ENCODE peak calls at places on chromosomes 12 and 14, in four cellular contexts. One of them, this sample, is unnamed.

GRCh38 chr12:54134850-54135249 is 53.9 kb downstream of the SMUG1 start:
- DNase-seq in stomach: no peak
- DNase-seq in HFF-Myc: no peak
- DNase-seq in foreskin fibroblast: no peak
- DNase-seq in this sample: no peak

GRCh38 chr14:90893028-90893427 is 76.8 kb upstream of the TTC7B start:
- DNase-seq in stomach: no peak
- DNase-seq in HFF-Myc: no peak
- DNase-seq in foreskin fibroblast: no peak
- DNase-seq in this sample: no peak

GRCh38 chr12:1339608-1340319 is 254.6 kb downstream of the FBXL14 start:
- DNase-seq in stomach: no peak
- DNase-seq in HFF-Myc: no peak
- DNase-seq in foreskin fibroblast: no peak
- DNase-seq in this sample: no peak

GRCh38 chr14:61520546-61520945 is 174.8 kb upstream of the HIF1A start:
- DNase-seq in stomach: no peak
- DNase-seq in HFF-Myc: no peak
- DNase-seq in foreskin fibroblast: no peak
- DNase-seq in this sample: no peak

GRCh38 chr12:65728913-65729793 is 95.1 kb upstream of the HMGA2 start:
- DNase-seq in stomach: no peak
- DNase-seq in HFF-Myc: no peak
- DNase-seq in foreskin fibroblast: peak; percentile 48
- DNase-seq in this sample: no peak

GRCh38 chr12:103140217-103140616 is 182.7 kb downstream of the ASCL1 start:
- DNase-seq in stomach: no peak
- DNase-seq in HFF-Myc: no peak
- DNase-seq in foreskin fibroblast: no peak
- DNase-seq in this sample: no peak

GRCh38 chr14:93104961-93105360 is 10.8 kb downstream of the ITPK1 start:
- DNase-seq in stomach: no peak
- DNase-seq in HFF-Myc: no peak
- DNase-seq in foreskin fibroblast: no peak
- DNase-seq in this sample: no peak

GRCh38 chr12:51932218-51933076 is 19.1 kb upstream of the ACVR1B start:
- DNase-seq in stomach: no peak
- DNase-seq in HFF-Myc: no peak
- DNase-seq in foreskin fibroblast: no peak
- DNase-seq in this sample: no peak

GRCh38 chr12:10272466-10272865 is 35.2 kb upstream of the KLRD1 start:
- DNase-seq in stomach: no peak
- DNase-seq in HFF-Myc: no peak
- DNase-seq in foreskin fibroblast: no peak
- DNase-seq in this sample: no peak

GRCh38 chr14:69413483-69413882 is 15.0 kb downstream of the SLC39A9 start:
- DNase-seq in stomach: no peak
- DNase-seq in HFF-Myc: no peak
- DNase-seq in foreskin fibroblast: no peak
- DNase-seq in this sample: no peak

GRCh38 chr12:124625867-124626675 is 58.7 kb upstream of the NCOR2 start:
- DNase-seq in stomach: peak; percentile 66
- DNase-seq in HFF-Myc: no peak
- DNase-seq in foreskin fibroblast: peak; percentile 91
- DNase-seq in this sample: no peak

GRCh38 chr12:105977256-105978051 is 161.3 kb downstream of the NUAK1 start:
- DNase-seq in stomach: no peak
- DNase-seq in HFF-Myc: peak; percentile 37
- DNase-seq in foreskin fibroblast: peak; percentile 79
- DNase-seq in this sample: peak; percentile 78

GRCh38 chr14:32081901-32082300 is 4.8 kb downstream of the ARHGAP5 start:
- DNase-seq in stomach: no peak
- DNase-seq in HFF-Myc: no peak
- DNase-seq in foreskin fibroblast: no peak
- DNase-seq in this sample: no peak

GRCh38 chr14:67859169-67859749 is 39.7 kb downstream of the RAD51B start:
- DNase-seq in stomach: no peak
- DNase-seq in HFF-Myc: no peak
- DNase-seq in foreskin fibroblast: peak; percentile 23
- DNase-seq in this sample: no peak

GRCh38 chr12:27899151-27899661 is 73.3 kb downstream of the PTHLH start:
- DNase-seq in stomach: no peak
- DNase-seq in HFF-Myc: no peak
- DNase-seq in foreskin fibroblast: peak; percentile 97
- DNase-seq in this sample: peak; percentile 83

GRCh38 chr12:11130999-11131398 is 3.4 kb downstream of the TAS2R30 start:
- DNase-seq in stomach: no peak
- DNase-seq in HFF-Myc: no peak
- DNase-seq in foreskin fibroblast: no peak
- DNase-seq in this sample: no peak

GRCh38 chr12:3190101-3190500 is 112.9 kb downstream of the TSPAN9 start:
- DNase-seq in stomach: no peak
- DNase-seq in HFF-Myc: no peak
- DNase-seq in foreskin fibroblast: no peak
- DNase-seq in this sample: no peak

GRCh38 chr12:64681200-64682052 is 71.1 kb downstream of the RASSF3 start:
- DNase-seq in stomach: no peak
- DNase-seq in HFF-Myc: no peak
- DNase-seq in foreskin fibroblast: no peak
- DNase-seq in this sample: no peak

GRCh38 chr12:89454080-89454848 is 70.3 kb downstream of the GALNT4 start:
- DNase-seq in stomach: no peak
- DNase-seq in HFF-Myc: no peak
- DNase-seq in foreskin fibroblast: no peak
- DNase-seq in this sample: no peak

GRCh38 chr12:130846386-130846785 is 7.3 kb upstream of the STX2 start:
- DNase-seq in stomach: no peak
- DNase-seq in HFF-Myc: peak; percentile 41
- DNase-seq in foreskin fibroblast: peak; percentile 91
- DNase-seq in this sample: peak; percentile 30

GRCh38 chr14:93173943-93174395 is 10.7 kb downstream of the MOAP1 start:
- DNase-seq in stomach: peak; percentile 14
- DNase-seq in HFF-Myc: no peak
- DNase-seq in foreskin fibroblast: peak; percentile 35
- DNase-seq in this sample: no peak

GRCh38 chr14:64294672-64295413 is 672 bp upstream of the ESR2 start:
- DNase-seq in stomach: peak; percentile 84
- DNase-seq in HFF-Myc: no peak
- DNase-seq in foreskin fibroblast: peak; percentile 67
- DNase-seq in this sample: no peak

GRCh38 chr12:89470741-89471504 is 53.7 kb downstream of the GALNT4 start:
- DNase-seq in stomach: no peak
- DNase-seq in HFF-Myc: no peak
- DNase-seq in foreskin fibroblast: peak; percentile 73
- DNase-seq in this sample: no peak

GRCh38 chr14:72619071-72619710 is 274.7 kb downstream of the DPF3 start:
- DNase-seq in stomach: no peak
- DNase-seq in HFF-Myc: no peak
- DNase-seq in foreskin fibroblast: peak; percentile 66
- DNase-seq in this sample: no peak

GRCh38 chr12:119308743-119309456 is 25.6 kb upstream of the CCDC60 start:
- DNase-seq in stomach: no peak
- DNase-seq in HFF-Myc: no peak
- DNase-seq in foreskin fibroblast: no peak
- DNase-seq in this sample: no peak

GRCh38 chr14:95993768-95994592 is 45.2 kb upstream of the C14orf132 start:
- DNase-seq in stomach: no peak
- DNase-seq in HFF-Myc: peak; percentile 27
- DNase-seq in foreskin fibroblast: peak; percentile 74
- DNase-seq in this sample: no peak

GRCh38 chr14:102819790-102820330 is 42.6 kb downstream of the TRAF3 start:
- DNase-seq in stomach: no peak
- DNase-seq in HFF-Myc: no peak
- DNase-seq in foreskin fibroblast: peak; percentile 22
- DNase-seq in this sample: no peak

DNA sequence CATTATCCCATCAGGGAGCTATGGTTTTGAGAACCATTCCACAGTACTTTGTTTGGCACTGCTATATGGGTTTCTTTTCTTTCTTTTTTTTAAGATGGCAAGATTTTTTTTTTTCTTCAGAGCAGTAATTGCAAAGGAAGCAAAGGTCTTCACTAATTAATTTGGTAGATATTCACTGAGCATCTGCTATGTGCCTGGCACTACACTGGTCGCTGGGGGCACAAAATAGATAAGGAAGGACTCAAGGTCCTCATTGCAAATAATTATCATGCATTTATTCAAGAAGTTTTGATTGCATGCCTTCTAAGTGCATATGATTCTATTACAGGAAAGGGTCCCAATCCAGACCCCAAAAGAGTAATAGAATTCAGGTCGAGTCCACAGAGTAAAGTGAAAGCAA is 10.0 kb upstream of the ATP2A2 start:
- DNase-seq in stomach: no peak
- DNase-seq in HFF-Myc: no peak
- DNase-seq in foreskin fibroblast: no peak
- DNase-seq in this sample: no peak
- H3K4me3 ChIP-seq in stomach: no peak overlapping the region
- H3K4me3 ChIP-seq in HFF-Myc: no peak overlapping the region
- H3K4me3 ChIP-seq in foreskin fibroblast: no peak overlapping the region
- H3K4me3 ChIP-seq in this sample: no peak overlapping the region

GRCh38 chr12:50057000-50057841 is at the start of gene ASIC1:
- DNase-seq in stomach: peak; percentile 65
- DNase-seq in HFF-Myc: no peak
- DNase-seq in foreskin fibroblast: peak; percentile 90
- DNase-seq in this sample: no peak
- TF ChIP-seq CTCF in stomach: no peak
- TF ChIP-seq CTCF in HFF-Myc: no peak
- TF ChIP-seq CTCF in foreskin fibroblast: no peak
- TF ChIP-seq CTCF in this sample: no peak

DNA sequence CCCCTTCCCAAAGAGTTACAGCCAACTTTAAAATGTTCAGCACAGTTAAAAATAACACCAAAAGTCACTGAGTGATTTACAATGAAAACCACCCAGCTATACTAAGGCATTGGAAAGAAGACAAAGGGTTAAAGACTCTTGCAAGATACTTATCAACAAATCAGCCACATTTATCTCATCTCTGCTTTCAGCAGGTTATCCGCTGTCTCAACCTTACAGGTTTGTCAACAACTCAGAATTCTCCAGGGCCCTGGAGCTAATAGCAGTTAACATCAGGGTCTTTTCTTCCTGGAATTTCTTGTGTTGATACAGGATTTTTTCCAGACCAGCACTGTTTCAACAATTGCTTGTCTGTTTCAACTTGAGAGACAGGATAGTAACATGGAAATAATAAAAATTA is 3.6 kb downstream of the PKP2 start:
- DNase-seq in stomach: no peak
- DNase-seq in HFF-Myc: no peak
- DNase-seq in foreskin fibroblast: no peak
- DNase-seq in this sample: no peak
- H3K4me3 ChIP-seq in stomach: peak overlapping the region; percentile 28
- H3K4me3 ChIP-seq in HFF-Myc: no peak overlapping the region
- H3K4me3 ChIP-seq in foreskin fibroblast: no peak overlapping the region
- H3K4me3 ChIP-seq in this sample: no peak overlapping the region

GRCh38 chr12:74903522-74903921 is 306.1 kb downstream of the KCNC2 start:
- DNase-seq in stomach: no peak
- DNase-seq in HFF-Myc: no peak
- DNase-seq in foreskin fibroblast: no peak
- DNase-seq in this sample: no peak
- TF ChIP-seq CTCF in stomach: no peak
- TF ChIP-seq CTCF in HFF-Myc: peak; percentile 48
- TF ChIP-seq CTCF in foreskin fibroblast: peak; percentile 2
- TF ChIP-seq CTCF in this sample: peak; percentile 12

DNA sequence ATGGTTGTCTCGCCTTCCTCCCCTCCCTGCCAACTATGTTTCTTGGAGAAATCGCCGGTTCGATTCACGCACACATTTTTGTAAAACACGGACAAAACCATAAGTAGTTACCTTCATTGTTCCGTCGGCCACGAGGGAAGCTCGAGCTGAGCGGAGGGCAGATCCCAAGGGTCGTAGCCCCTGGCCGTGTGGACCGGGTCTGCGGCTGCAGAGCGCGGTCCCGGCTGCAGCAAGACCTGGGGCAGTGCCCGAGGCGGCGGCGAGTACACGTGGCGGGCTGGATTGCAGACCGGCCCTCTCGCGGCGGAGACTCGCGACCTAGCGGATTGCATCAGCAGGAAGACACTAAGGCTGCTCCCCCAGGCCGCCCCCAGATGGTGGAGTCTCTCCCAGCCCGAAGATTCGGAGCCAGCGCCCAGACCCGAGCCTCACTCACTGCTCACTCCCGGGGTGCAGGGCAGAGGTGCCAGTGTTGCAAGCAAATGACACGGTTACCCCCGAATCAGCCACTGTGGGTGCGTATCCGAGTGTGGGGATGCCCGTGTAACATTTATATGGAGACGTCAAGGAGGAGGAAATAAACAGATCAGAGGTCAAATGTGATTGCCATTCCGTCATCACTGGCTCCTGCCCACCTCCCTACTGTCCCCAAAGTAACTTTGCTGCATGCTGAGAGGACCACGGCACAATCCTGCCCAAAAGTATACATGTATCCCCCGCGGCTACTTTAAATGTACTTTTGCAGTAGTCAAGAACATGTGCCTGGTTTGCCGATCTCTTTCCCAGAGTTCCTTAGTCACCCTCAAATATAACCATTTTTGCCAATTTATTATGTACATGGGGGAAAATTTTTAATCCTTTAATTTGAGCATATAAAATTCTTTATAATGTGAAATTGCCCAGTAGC is at the start of gene BCAT1:
- DNase-seq in stomach: peak; percentile 64
- DNase-seq in HFF-Myc: no peak
- DNase-seq in foreskin fibroblast: peak; percentile 92
- DNase-seq in this sample: no peak
- H3K4me3 ChIP-seq in stomach: peak within 1 kb of the TSS; percentile 60
- H3K4me3 ChIP-seq in HFF-Myc: peak within 1 kb of the TSS; percentile 77
- H3K4me3 ChIP-seq in foreskin fibroblast: peak within 1 kb of the TSS; percentile 90
- H3K4me3 ChIP-seq in this sample: peak within 1 kb of the TSS; percentile 70

GRCh38 chr12:120903382-120903817 is 758 bp downstream of the SPPL3 start:
- DNase-seq in stomach: peak; percentile 57
- DNase-seq in HFF-Myc: no peak
- DNase-seq in foreskin fibroblast: peak; percentile 70
- DNase-seq in this sample: no peak
- TF ChIP-seq CTCF in stomach: no peak
- TF ChIP-seq CTCF in HFF-Myc: no peak
- TF ChIP-seq CTCF in foreskin fibroblast: no peak
- TF ChIP-seq CTCF in this sample: no peak